ENCODE peak calls at places on chromosomes 6 and 20, in four cellular contexts. G is psoas muscle, J is WERI-Rb-1, F is kidney. P is an unnamed sample.

GRCh38 chr6:3438190-3439167 is 18.4 kb downstream of the SLC22A23 start:
- DNase-seq in G (peak; percentile 48), J (peak; percentile 76), F (no peak), P (peak; percentile 25)

GRCh38 chr6:154615483-154616025 is 105.1 kb upstream of the CNKSR3 start:
- DNase-seq in G (peak; percentile 28), J (no peak), F (peak; percentile 93), P (peak; percentile 91)

GRCh38 chr20:21411725-21412124 is 14.4 kb upstream of the NKX2-4 start:
- DNase-seq in G (no peak), J (no peak), F (no peak), P (no peak)

GRCh38 chr6:5351552-5351951 is 90.2 kb downstream of the FARS2 start:
- DNase-seq in G (no peak), J (no peak), F (no peak), P (no peak)

GRCh38 chr20:36473164-36473563 is 68.2 kb upstream of the MYL9 start:
- DNase-seq in G (no peak), J (no peak), F (no peak), P (no peak)

GRCh38 chr6:132919028-132919427 is 104.7 kb downstream of the RPS12 start:
- DNase-seq in G (no peak), J (no peak), F (no peak), P (no peak)

GRCh38 chr6:5274231-5274630 is 12.9 kb downstream of the FARS2 start:
- DNase-seq in G (no peak), J (no peak), F (no peak), P (no peak)

GRCh38 chr20:30168025-30168799 is 1089.3 kb upstream of the DEFB115 start:
- DNase-seq in G (no peak), J (no peak), F (peak; percentile 66), P (no peak)

GRCh38 chr6:107977283-107977682 is 19.3 kb upstream of the SEC63 start:
- DNase-seq in G (no peak), J (no peak), F (no peak), P (no peak)

GRCh38 chr6:156783958-156784357 is 6.8 kb downstream of the ARID1B start:
- DNase-seq in G (no peak), J (no peak), F (no peak), P (no peak)

GRCh38 chr6:154386848-154387717 is 30.5 kb upstream of the IPCEF1 start:
- DNase-seq in G (no peak), J (no peak), F (no peak), P (no peak)

GRCh38 chr6:21731411-21732031 is 138.0 kb downstream of the SOX4 start:
- DNase-seq in G (no peak), J (no peak), F (no peak), P (no peak)

GRCh38 chr6:18465410-18466154 is 78.4 kb downstream of the RNF144B start:
- DNase-seq in G (no peak), J (no peak), F (no peak), P (no peak)

GRCh38 chr6:52994031-52994788 is 874 bp downstream of the GSTA4 start:
- DNase-seq in G (no peak), J (no peak), F (no peak), P (peak; percentile 19)

GRCh38 chr6:13455604-13456003 is 31.8 kb downstream of the GFOD1 start:
- DNase-seq in G (no peak), J (no peak), F (no peak), P (no peak)

GRCh38 chr6:27040244-27041042 is 207.1 kb upstream of the PRSS16 start:
- DNase-seq in G (no peak), J (no peak), F (no peak), P (no peak)

GRCh38 chr6:166936079-166936787 is 20.1 kb downstream of the RNASET2 start:
- DNase-seq in G (no peak), J (no peak), F (no peak), P (no peak)

GRCh38 chr6:8982659-8983058 is 547.3 kb upstream of the SLC35B3 start:
- DNase-seq in G (no peak), J (no peak), F (no peak), P (no peak)

GRCh38 chr20:34190262-34190661 is 51.0 kb upstream of the ASIP start:
- DNase-seq in G (no peak), J (no peak), F (no peak), P (no peak)

GRCh38 chr6:149484733-149485700 is at the start of gene ZC3H12D:
- DNase-seq in G (peak; percentile 61), J (no peak), F (peak; percentile 81), P (peak; percentile 84)

GRCh38 chr6:61868507-61869080 is 417.4 kb downstream of the KHDRBS2 start:
- DNase-seq in G (no peak), J (no peak), F (peak; percentile 51), P (no peak)

GRCh38 chr6:61168878-61169277 is 1117.1 kb downstream of the KHDRBS2 start:
- DNase-seq in G (no peak), J (no peak), F (no peak), P (no peak)

GRCh38 chr20:62073323-62073722 is 7.6 kb upstream of the TAF4 start:
- DNase-seq in G (no peak), J (no peak), F (no peak), P (no peak)

GRCh38 chr6:160513836-160514235 is 150.2 kb downstream of the LPA start:
- DNase-seq in G (no peak), J (no peak), F (no peak), P (no peak)

GRCh38 chr20:21141825-21142224 is 15.9 kb downstream of the KIZ start:
- DNase-seq in G (no peak), J (no peak), F (no peak), P (no peak)

GRCh38 chr6:86937219-86938079 is at the start of gene HTR1E:
- DNase-seq in G (no peak), J (peak; percentile 65), F (peak; percentile 62), P (no peak)

GRCh38 chr6:94289131-94289530 is 869.8 kb upstream of the EPHA7 start:
- DNase-seq in G (no peak), J (peak; percentile 75), F (no peak), P (no peak)

GRCh38 chr6:21396313-21396712 is 197.2 kb upstream of the SOX4 start:
- DNase-seq in G (no peak), J (no peak), F (no peak), P (no peak)

GRCh38 chr20:38870733-38871559 is 55.3 kb upstream of the FAM83D start:
- DNase-seq in G (no peak), J (no peak), F (no peak), P (peak; percentile 87)

GRCh38 chr20:59184880-59185447 is 21.3 kb downstream of the ZNF831 start:
- DNase-seq in G (no peak), J (no peak), F (peak; percentile 67), P (no peak)

GRCh38 chr6:33008944-33009861 is at the start of gene HLA-DOA:
- DNase-seq in G (no peak), J (peak; percentile 49), F (no peak), P (no peak)

GRCh38 chr6:110337481-110337880 is 20.7 kb downstream of the METTL24 start:
- DNase-seq in G (no peak), J (no peak), F (no peak), P (no peak)

GRCh38 chr6:110338820-110339470 is 19.2 kb downstream of the METTL24 start:
- DNase-seq in G (no peak), J (no peak), F (no peak), P (no peak)

GRCh38 chr6:110341671-110342304 is 16.4 kb downstream of the METTL24 start:
- DNase-seq in G (no peak), J (peak; percentile 72), F (no peak), P (no peak)

GRCh38 chr6:110342759-110343158 is 15.4 kb downstream of the METTL24 start:
- DNase-seq in G (no peak), J (no peak), F (no peak), P (no peak)

DNA sequence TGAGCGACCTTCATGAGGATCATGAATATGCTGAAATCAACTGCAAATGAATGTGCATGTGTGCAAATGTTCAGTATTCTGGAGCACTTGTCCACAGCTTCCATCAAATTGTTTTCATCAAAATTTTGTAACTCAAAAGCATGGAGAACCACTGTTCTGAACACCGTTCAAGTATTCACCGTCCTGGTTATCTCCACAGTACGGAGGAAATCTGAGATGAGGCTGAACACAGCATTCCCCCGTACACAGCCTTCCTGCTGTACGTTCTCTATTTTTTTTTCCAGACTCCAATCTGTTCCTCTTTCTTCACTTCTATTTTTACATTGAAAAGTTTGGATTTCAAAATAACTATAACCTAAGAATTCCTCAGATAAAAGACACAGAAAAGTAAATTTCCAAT is 17.6 kb downstream of the METTL24 start:
- DNase-seq in G (no peak), J (no peak), F (no peak), P (no peak)
- H3K27ac ChIP-seq in G (no peak overlapping the region), J (no peak overlapping the region), F (no peak overlapping the region), P (peak overlapping the region; percentile 41)

GRCh38 chr6:169212897-169213813 is 40.5 kb downstream of the THBS2 start:
- DNase-seq in G (peak; percentile 93), J (peak; percentile 91), F (peak; percentile 97), P (peak; percentile 94)
- H3K4me3 ChIP-seq in G (peak overlapping the region; percentile 71), J (peak overlapping the region; percentile 44), F (peak overlapping the region; percentile 60), P (peak overlapping the region; percentile 25)

GRCh38 chr6:109445382-109445781 is 4.9 kb downstream of the SMPD2 start:
- DNase-seq in G (no peak), J (no peak), F (no peak), P (no peak)

GRCh38 chr6:109443425-109443950 is 3.0 kb downstream of the SMPD2 start:
- DNase-seq in G (no peak), J (no peak), F (no peak), P (no peak)

GRCh38 chr6:109441069-109441816 is 719 bp downstream of the SMPD2 start:
- DNase-seq in G (peak; percentile 51), J (peak; percentile 65), F (peak; percentile 87), P (peak; percentile 55)

GRCh38 chr6:109440325-109441068 is at the start of the genes PPIL6 and SMPD2:
- DNase-seq in G (peak; percentile 92), J (peak; percentile 89), F (peak; percentile 96), P (peak; percentile 90)

GRCh38 chr6:109442393-109442924 is 1.9 kb downstream of the SMPD2 start:
- DNase-seq in G (no peak), J (no peak), F (no peak), P (no peak)
- H3K27ac ChIP-seq in G (no peak overlapping the region), J (no peak overlapping the region), F (no peak overlapping the region), P (no peak overlapping the region)

GRCh38 chr20:3661060-3661820 is 2.0 kb downstream of the GFRA4 start:
- DNase-seq in G (no peak), J (peak; percentile 6), F (peak; percentile 67), P (no peak)
- H3K4me3 ChIP-seq in G (no peak overlapping the region), J (no peak overlapping the region), F (no peak overlapping the region), P (no peak overlapping the region)

DNA sequence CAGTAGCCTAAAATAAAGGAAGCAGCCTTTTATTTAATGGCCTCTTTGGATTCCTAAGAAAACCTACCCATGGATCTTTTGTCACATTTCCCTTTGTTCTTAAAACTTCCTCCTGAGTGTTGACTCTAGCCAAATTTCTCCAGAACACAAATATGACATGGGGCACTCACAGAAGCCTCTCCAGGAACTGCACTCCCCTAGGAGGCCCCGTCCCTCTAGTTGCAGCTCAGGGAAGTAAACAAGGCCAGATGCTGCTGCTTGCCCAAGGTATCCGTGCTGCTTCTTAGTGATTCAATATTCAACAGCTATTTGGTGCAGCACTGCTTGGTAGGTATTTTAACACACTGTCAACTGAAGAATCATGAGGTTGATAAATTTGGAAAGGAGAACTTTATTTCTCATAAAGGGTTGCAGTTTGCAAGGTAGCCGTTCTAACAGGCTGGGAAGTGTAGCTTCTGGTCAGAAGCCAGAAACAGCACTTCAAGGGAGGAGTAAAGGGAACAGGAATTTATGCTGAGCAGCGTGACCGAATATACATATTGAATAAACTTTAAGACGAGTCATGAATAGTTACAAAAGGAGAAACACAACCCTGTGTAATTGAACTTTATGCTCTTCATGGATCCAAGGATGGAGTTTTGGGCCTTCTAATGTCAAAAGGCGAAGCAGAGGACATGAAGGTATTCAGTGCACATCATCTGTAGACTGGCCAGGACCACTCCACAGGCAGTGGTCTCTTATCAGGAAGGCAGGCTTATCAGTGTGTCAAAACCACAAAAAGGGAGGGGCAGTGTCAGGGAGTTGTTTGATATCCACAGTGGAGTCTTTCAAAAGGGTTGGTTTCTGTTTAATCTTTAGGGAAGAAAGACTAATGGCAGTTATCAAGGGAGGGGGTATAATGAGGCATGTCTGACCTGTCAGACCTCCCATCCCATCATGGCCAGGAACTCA is 63.3 kb downstream of the CD24 start:
- DNase-seq in G (no peak), J (no peak), F (no peak), P (no peak)
- H3K27ac ChIP-seq in G (no peak overlapping the region), J (no peak overlapping the region), F (no peak overlapping the region), P (peak overlapping the region; percentile 71)

P was measured in transverse colon.